ENCODE peak calls at places on chromosomes 1 and 21, in nine cellular contexts. One of them, this sample, is unnamed.

GRCh38 chr1:110230381-110231199 is 20.5 kb downstream of the KCNC4 start:
- DNase-seq in WTC11: no peak
- DNase-seq in cardiac muscle cell: no peak
- DNase-seq in progenitor cell of endocrine pancreas: no peak
- DNase-seq in heart right ventricle: no peak
- DNase-seq in nephron progenitor cell: no peak
- DNase-seq in CD14-positive monocyte: no peak
- DNase-seq in HFF-Myc: no peak
- DNase-seq in adrenal gland: no peak
- DNase-seq in this sample: no peak

GRCh38 chr1:147579532-147580199 is 38.4 kb downstream of the BCL9 start:
- DNase-seq in progenitor cell of endocrine pancreas: peak
- DNase-seq in CD14-positive monocyte: no peak
- DNase-seq in nephron progenitor cell: peak
- DNase-seq in cardiac muscle cell: peak
- DNase-seq in WTC11: no peak
- DNase-seq in heart right ventricle: no peak
- DNase-seq in HFF-Myc: peak
- DNase-seq in adrenal gland: no peak
- DNase-seq in this sample: no peak

GRCh38 chr1:226403522-226404034 is 4.3 kb downstream of the PARP1 start:
- DNase-seq in cardiac muscle cell: peak
- DNase-seq in WTC11: peak
- DNase-seq in heart right ventricle: no peak
- DNase-seq in HFF-Myc: no peak
- DNase-seq in nephron progenitor cell: peak
- DNase-seq in CD14-positive monocyte: no peak
- DNase-seq in progenitor cell of endocrine pancreas: no peak
- DNase-seq in adrenal gland: no peak
- DNase-seq in this sample: peak

GRCh38 chr1:39695011-39695410 is 3.8 kb upstream of the HPCAL4 start:
- DNase-seq in CD14-positive monocyte: no peak
- DNase-seq in heart right ventricle: no peak
- DNase-seq in HFF-Myc: no peak
- DNase-seq in progenitor cell of endocrine pancreas: no peak
- DNase-seq in adrenal gland: no peak
- DNase-seq in cardiac muscle cell: peak
- DNase-seq in nephron progenitor cell: no peak
- DNase-seq in WTC11: no peak
- DNase-seq in this sample: no peak

GRCh38 chr1:87956072-87956471 is 627.4 kb downstream of the LMO4 start:
- DNase-seq in HFF-Myc: peak
- DNase-seq in adrenal gland: no peak
- DNase-seq in nephron progenitor cell: no peak
- DNase-seq in WTC11: no peak
- DNase-seq in heart right ventricle: peak
- DNase-seq in CD14-positive monocyte: no peak
- DNase-seq in progenitor cell of endocrine pancreas: no peak
- DNase-seq in cardiac muscle cell: peak
- DNase-seq in this sample: peak

GRCh38 chr1:182119631-182120030 is 58.1 kb upstream of the ZNF648 start:
- DNase-seq in cardiac muscle cell: no peak
- DNase-seq in CD14-positive monocyte: no peak
- DNase-seq in WTC11: no peak
- DNase-seq in heart right ventricle: no peak
- DNase-seq in nephron progenitor cell: no peak
- DNase-seq in adrenal gland: no peak
- DNase-seq in HFF-Myc: no peak
- DNase-seq in progenitor cell of endocrine pancreas: no peak
- DNase-seq in this sample: no peak

GRCh38 chr1:19524791-19525190 is 39.5 kb upstream of the CAPZB start:
- DNase-seq in nephron progenitor cell: no peak
- DNase-seq in WTC11: no peak
- DNase-seq in cardiac muscle cell: no peak
- DNase-seq in HFF-Myc: no peak
- DNase-seq in progenitor cell of endocrine pancreas: no peak
- DNase-seq in CD14-positive monocyte: no peak
- DNase-seq in heart right ventricle: no peak
- DNase-seq in adrenal gland: no peak
- DNase-seq in this sample: no peak

GRCh38 chr1:167510244-167510643 is 8.1 kb downstream of the CD247 start:
- DNase-seq in WTC11: no peak
- DNase-seq in heart right ventricle: no peak
- DNase-seq in nephron progenitor cell: no peak
- DNase-seq in adrenal gland: no peak
- DNase-seq in cardiac muscle cell: no peak
- DNase-seq in HFF-Myc: no peak
- DNase-seq in progenitor cell of endocrine pancreas: no peak
- DNase-seq in CD14-positive monocyte: no peak
- DNase-seq in this sample: no peak

GRCh38 chr1:46172321-46172720 is 2.6 kb upstream of the TSPAN1 start:
- DNase-seq in heart right ventricle: no peak
- DNase-seq in nephron progenitor cell: no peak
- DNase-seq in cardiac muscle cell: no peak
- DNase-seq in progenitor cell of endocrine pancreas: no peak
- DNase-seq in CD14-positive monocyte: no peak
- DNase-seq in WTC11: no peak
- DNase-seq in HFF-Myc: no peak
- DNase-seq in adrenal gland: no peak
- DNase-seq in this sample: no peak

GRCh38 chr1:223832637-223832943 is 13.2 kb downstream of the TP53BP2 start:
- DNase-seq in nephron progenitor cell: no peak
- DNase-seq in CD14-positive monocyte: no peak
- DNase-seq in heart right ventricle: no peak
- DNase-seq in cardiac muscle cell: no peak
- DNase-seq in HFF-Myc: no peak
- DNase-seq in adrenal gland: no peak
- DNase-seq in WTC11: no peak
- DNase-seq in progenitor cell of endocrine pancreas: no peak
- DNase-seq in this sample: no peak

GRCh38 chr1:118988186-118989005 is at the start of gene TBX15:
- DNase-seq in CD14-positive monocyte: no peak
- DNase-seq in heart right ventricle: no peak
- DNase-seq in progenitor cell of endocrine pancreas: no peak
- DNase-seq in HFF-Myc: no peak
- DNase-seq in WTC11: peak
- DNase-seq in adrenal gland: no peak
- DNase-seq in cardiac muscle cell: no peak
- DNase-seq in nephron progenitor cell: no peak
- DNase-seq in this sample: no peak

GRCh38 chr1:190170321-190170720 is 307.3 kb downstream of the BRINP3 start:
- DNase-seq in CD14-positive monocyte: no peak
- DNase-seq in nephron progenitor cell: no peak
- DNase-seq in progenitor cell of endocrine pancreas: no peak
- DNase-seq in WTC11: no peak
- DNase-seq in HFF-Myc: no peak
- DNase-seq in adrenal gland: no peak
- DNase-seq in heart right ventricle: no peak
- DNase-seq in cardiac muscle cell: no peak
- DNase-seq in this sample: peak

GRCh38 chr21:34613679-34614442 is 1.1 kb downstream of the RCAN1 start:
- DNase-seq in CD14-positive monocyte: no peak
- DNase-seq in HFF-Myc: no peak
- DNase-seq in heart right ventricle: no peak
- DNase-seq in nephron progenitor cell: no peak
- DNase-seq in adrenal gland: peak
- DNase-seq in cardiac muscle cell: peak
- DNase-seq in progenitor cell of endocrine pancreas: no peak
- DNase-seq in WTC11: no peak
- DNase-seq in this sample: peak

GRCh38 chr21:42221581-42222345 is 2.8 kb downstream of the ABCG1 start:
- DNase-seq in adrenal gland: peak
- DNase-seq in WTC11: no peak
- DNase-seq in cardiac muscle cell: peak
- DNase-seq in HFF-Myc: no peak
- DNase-seq in nephron progenitor cell: no peak
- DNase-seq in CD14-positive monocyte: no peak
- DNase-seq in heart right ventricle: peak
- DNase-seq in progenitor cell of endocrine pancreas: no peak
- DNase-seq in this sample: peak

GRCh38 chr1:185244015-185244747 is 72.9 kb downstream of the IVNS1ABP start:
- DNase-seq in cardiac muscle cell: peak
- DNase-seq in progenitor cell of endocrine pancreas: no peak
- DNase-seq in nephron progenitor cell: no peak
- DNase-seq in CD14-positive monocyte: peak
- DNase-seq in WTC11: no peak
- DNase-seq in adrenal gland: peak
- DNase-seq in heart right ventricle: no peak
- DNase-seq in HFF-Myc: peak
- DNase-seq in this sample: peak

GRCh38 chr1:25907473-25908058 is 1.3 kb upstream of the STMN1 start:
- DNase-seq in adrenal gland: no peak
- DNase-seq in cardiac muscle cell: no peak
- DNase-seq in WTC11: no peak
- DNase-seq in HFF-Myc: no peak
- DNase-seq in CD14-positive monocyte: no peak
- DNase-seq in progenitor cell of endocrine pancreas: no peak
- DNase-seq in heart right ventricle: no peak
- DNase-seq in nephron progenitor cell: no peak
- DNase-seq in this sample: no peak

GRCh38 chr1:182111496-182111895 is 50.0 kb upstream of the ZNF648 start:
- DNase-seq in HFF-Myc: no peak
- DNase-seq in WTC11: no peak
- DNase-seq in adrenal gland: no peak
- DNase-seq in heart right ventricle: no peak
- DNase-seq in progenitor cell of endocrine pancreas: no peak
- DNase-seq in cardiac muscle cell: no peak
- DNase-seq in CD14-positive monocyte: no peak
- DNase-seq in nephron progenitor cell: no peak
- DNase-seq in this sample: peak

GRCh38 chr1:59596432-59596831 is 218.3 kb upstream of the HOOK1 start:
- DNase-seq in nephron progenitor cell: no peak
- DNase-seq in CD14-positive monocyte: no peak
- DNase-seq in progenitor cell of endocrine pancreas: no peak
- DNase-seq in adrenal gland: peak
- DNase-seq in WTC11: no peak
- DNase-seq in cardiac muscle cell: peak
- DNase-seq in heart right ventricle: peak
- DNase-seq in HFF-Myc: peak
- DNase-seq in this sample: peak

GRCh38 chr1:42403880-42404400 is 23.3 kb downstream of the RIMKLA start:
- DNase-seq in HFF-Myc: no peak
- DNase-seq in CD14-positive monocyte: no peak
- DNase-seq in WTC11: no peak
- DNase-seq in cardiac muscle cell: no peak
- DNase-seq in heart right ventricle: no peak
- DNase-seq in adrenal gland: no peak
- DNase-seq in progenitor cell of endocrine pancreas: no peak
- DNase-seq in nephron progenitor cell: no peak
- DNase-seq in this sample: peak
- TF ChIP-seq CTCF in HFF-Myc: no peak
- TF ChIP-seq CTCF in CD14-positive monocyte: no peak
- TF ChIP-seq CTCF in WTC11: no peak
- TF ChIP-seq CTCF in cardiac muscle cell: no peak
- TF ChIP-seq CTCF in heart right ventricle: no peak
- TF ChIP-seq CTCF in adrenal gland: no peak
- TF ChIP-seq CTCF in progenitor cell of endocrine pancreas: no peak
- TF ChIP-seq CTCF in nephron progenitor cell: no peak
- TF ChIP-seq CTCF in this sample: no peak

DNA sequence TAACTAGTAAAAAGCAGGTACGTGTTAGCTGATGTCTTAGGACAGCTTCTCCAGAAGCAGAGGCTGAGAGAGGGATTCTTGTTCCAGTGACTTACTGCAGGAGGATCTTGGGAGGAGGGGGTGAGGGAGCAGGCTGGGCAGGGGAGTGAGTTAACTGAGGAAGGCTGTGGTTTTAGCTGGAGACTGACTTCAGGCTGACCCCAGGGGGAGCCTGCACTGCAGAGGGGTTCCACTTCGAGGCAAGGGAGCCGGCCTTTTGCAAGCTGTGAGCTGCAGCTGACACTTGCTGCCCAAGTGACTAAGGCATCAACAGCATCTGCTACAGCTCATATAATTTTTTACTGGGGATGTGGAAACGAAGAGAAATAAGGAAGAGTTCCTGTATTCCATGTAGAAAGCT is 50.4 kb upstream of the SOD1 start:
- DNase-seq in HFF-Myc: no peak
- DNase-seq in cardiac muscle cell: no peak
- DNase-seq in heart right ventricle: no peak
- DNase-seq in adrenal gland: no peak
- DNase-seq in WTC11: peak
- DNase-seq in progenitor cell of endocrine pancreas: no peak
- DNase-seq in CD14-positive monocyte: no peak
- DNase-seq in nephron progenitor cell: no peak
- DNase-seq in this sample: no peak
- TF ChIP-seq CTCF in HFF-Myc: no peak
- TF ChIP-seq CTCF in cardiac muscle cell: no peak
- TF ChIP-seq CTCF in heart right ventricle: no peak
- TF ChIP-seq CTCF in adrenal gland: no peak
- TF ChIP-seq CTCF in WTC11: no peak
- TF ChIP-seq CTCF in progenitor cell of endocrine pancreas: no peak
- TF ChIP-seq CTCF in CD14-positive monocyte: no peak
- TF ChIP-seq CTCF in nephron progenitor cell: no peak
- TF ChIP-seq CTCF in this sample: no peak

GRCh38 chr1:29209173-29209572 is 21.6 kb downstream of the MECR start:
- DNase-seq in nephron progenitor cell: no peak
- DNase-seq in CD14-positive monocyte: no peak
- DNase-seq in adrenal gland: no peak
- DNase-seq in progenitor cell of endocrine pancreas: no peak
- DNase-seq in WTC11: no peak
- DNase-seq in HFF-Myc: no peak
- DNase-seq in cardiac muscle cell: no peak
- DNase-seq in heart right ventricle: no peak
- DNase-seq in this sample: no peak
- TF ChIP-seq CTCF in nephron progenitor cell: no peak
- TF ChIP-seq CTCF in CD14-positive monocyte: no peak
- TF ChIP-seq CTCF in adrenal gland: no peak
- TF ChIP-seq CTCF in progenitor cell of endocrine pancreas: no peak
- TF ChIP-seq CTCF in WTC11: no peak
- TF ChIP-seq CTCF in HFF-Myc: no peak
- TF ChIP-seq CTCF in cardiac muscle cell: no peak
- TF ChIP-seq CTCF in heart right ventricle: no peak
- TF ChIP-seq CTCF in this sample: no peak

GRCh38 chr1:145977016-145977415 is 12.5 kb downstream of the POLR3GL start:
- DNase-seq in nephron progenitor cell: no peak
- DNase-seq in WTC11: no peak
- DNase-seq in cardiac muscle cell: no peak
- DNase-seq in progenitor cell of endocrine pancreas: no peak
- DNase-seq in HFF-Myc: no peak
- DNase-seq in adrenal gland: peak
- DNase-seq in heart right ventricle: no peak
- DNase-seq in CD14-positive monocyte: no peak
- DNase-seq in this sample: no peak

GRCh38 chr1:145977486-145978476 is 13.3 kb downstream of the POLR3GL start:
- DNase-seq in nephron progenitor cell: peak
- DNase-seq in HFF-Myc: peak
- DNase-seq in WTC11: peak
- DNase-seq in cardiac muscle cell: peak
- DNase-seq in progenitor cell of endocrine pancreas: peak
- DNase-seq in heart right ventricle: peak
- DNase-seq in CD14-positive monocyte: peak
- DNase-seq in adrenal gland: peak
- DNase-seq in this sample: peak

GRCh38 chr1:145978477-145978859 is 14.0 kb downstream of the POLR3GL start:
- DNase-seq in HFF-Myc: no peak
- DNase-seq in progenitor cell of endocrine pancreas: no peak
- DNase-seq in adrenal gland: peak
- DNase-seq in heart right ventricle: no peak
- DNase-seq in cardiac muscle cell: no peak
- DNase-seq in nephron progenitor cell: no peak
- DNase-seq in WTC11: no peak
- DNase-seq in CD14-positive monocyte: no peak
- DNase-seq in this sample: no peak

GRCh38 chr1:145979746-145980435 is 15.4 kb downstream of the POLR3GL start:
- DNase-seq in cardiac muscle cell: peak
- DNase-seq in adrenal gland: no peak
- DNase-seq in heart right ventricle: no peak
- DNase-seq in HFF-Myc: no peak
- DNase-seq in nephron progenitor cell: no peak
- DNase-seq in progenitor cell of endocrine pancreas: no peak
- DNase-seq in WTC11: no peak
- DNase-seq in CD14-positive monocyte: peak
- DNase-seq in this sample: peak

GRCh38 chr1:145978860-145979745 is 14.6 kb downstream of the POLR3GL start:
- DNase-seq in progenitor cell of endocrine pancreas: no peak
- DNase-seq in adrenal gland: peak
- DNase-seq in WTC11: peak
- DNase-seq in heart right ventricle: peak
- DNase-seq in nephron progenitor cell: peak
- DNase-seq in cardiac muscle cell: peak
- DNase-seq in CD14-positive monocyte: peak
- DNase-seq in HFF-Myc: peak
- DNase-seq in this sample: peak
- TF ChIP-seq CTCF in progenitor cell of endocrine pancreas: peak
- TF ChIP-seq CTCF in adrenal gland: peak
- TF ChIP-seq CTCF in WTC11: no peak
- TF ChIP-seq CTCF in heart right ventricle: peak
- TF ChIP-seq CTCF in nephron progenitor cell: no peak
- TF ChIP-seq CTCF in cardiac muscle cell: peak
- TF ChIP-seq CTCF in CD14-positive monocyte: peak
- TF ChIP-seq CTCF in HFF-Myc: peak
- TF ChIP-seq CTCF in this sample: peak

This sample was measured in MCF 10A.